ENCODE peak calls at places on chromosomes 4 and X, in eight cellular contexts. I is suprapubic skin, S is A549, R is ovary, X is HCT116, Y is prostate gland, G is NB4, F is K562. W is an unnamed sample.

GRCh38 chr4:151407466-151408379 is 1.3 kb upstream of the FHIP1A start:
- DNase-seq in I (peak), S (no peak), R (peak), X (no peak), Y (peak), G (peak), F (no peak), W (no peak)

GRCh38 chr4:101730291-101731117 is 60.0 kb upstream of the BANK1 start:
- DNase-seq in I (peak), S (peak), R (peak), X (peak), Y (peak), G (peak), F (peak), W (peak)

GRCh38 chrX:97070346-97070745 is 186.6 kb downstream of the RPA4 start:
- DNase-seq in I (no peak), S (no peak), R (no peak), X (no peak), Y (no peak), G (no peak), F (no peak), W (no peak)

GRCh38 chr4:89251396-89251795 is 56.2 kb downstream of the GPRIN3 start:
- DNase-seq in I (no peak), S (no peak), R (no peak), X (no peak), Y (no peak), G (no peak), F (no peak), W (no peak)

GRCh38 chr4:51853027-51853682 is 10.2 kb downstream of the DCUN1D4 start:
- DNase-seq in I (no peak), S (no peak), R (no peak), X (no peak), Y (no peak), G (peak), F (no peak), W (peak)

GRCh38 chr4:30770049-30770549 is 49.9 kb downstream of the PCDH7 start:
- DNase-seq in I (no peak), S (no peak), R (no peak), X (peak), Y (no peak), G (no peak), F (no peak), W (no peak)

GRCh38 chrX:151697537-151697936 is 2.3 kb downstream of the PRRG3 start:
- DNase-seq in I (no peak), S (no peak), R (no peak), X (no peak), Y (no peak), G (no peak), F (no peak), W (no peak)

GRCh38 chr4:93659629-93660028 is 168.9 kb upstream of the ATOH1 start:
- DNase-seq in I (no peak), S (no peak), R (no peak), X (no peak), Y (no peak), G (no peak), F (no peak), W (no peak)

GRCh38 chrX:149512225-149512885 is 7.2 kb upstream of the IDS start:
- DNase-seq in I (no peak), S (peak), R (no peak), X (no peak), Y (peak), G (peak), F (peak), W (peak)

GRCh38 chr4:31100551-31100950 is 380.4 kb downstream of the PCDH7 start:
- DNase-seq in I (no peak), S (no peak), R (no peak), X (no peak), Y (no peak), G (no peak), F (no peak), W (no peak)

GRCh38 chr4:165359501-165359900 is 19.3 kb upstream of the CPE start:
- DNase-seq in I (no peak), S (no peak), R (no peak), X (no peak), Y (no peak), G (peak), F (no peak), W (no peak)

GRCh38 chr4:4864443-4864939 is 5.0 kb downstream of the MSX1 start:
- DNase-seq in I (no peak), S (no peak), R (no peak), X (no peak), Y (no peak), G (no peak), F (no peak), W (no peak)

GRCh38 chr4:182655321-182655720 is 261.9 kb downstream of the DCTD start:
- DNase-seq in I (no peak), S (no peak), R (no peak), X (no peak), Y (no peak), G (no peak), F (no peak), W (no peak)

GRCh38 chrX:130114141-130114561 is 3.9 kb upstream of the ELF4 start:
- DNase-seq in I (no peak), S (no peak), R (no peak), X (no peak), Y (no peak), G (no peak), F (peak), W (no peak)

GRCh38 chr4:81648576-81649272 is 177.0 kb upstream of the RASGEF1B start:
- DNase-seq in I (no peak), S (no peak), R (no peak), X (no peak), Y (no peak), G (no peak), F (no peak), W (no peak)

GRCh38 chr4:119233750-119234149 is 21.2 kb downstream of the USP53 start:
- DNase-seq in I (no peak), S (no peak), R (no peak), X (no peak), Y (no peak), G (peak), F (no peak), W (no peak)

GRCh38 chrX:123088930-123089329 is 95.1 kb upstream of the GRIA3 start:
- DNase-seq in I (no peak), S (no peak), R (no peak), X (no peak), Y (no peak), G (no peak), F (no peak), W (no peak)

GRCh38 chr4:1767770-1768366 is 25.2 kb upstream of the FGFR3 start:
- DNase-seq in I (no peak), S (peak), R (no peak), X (no peak), Y (no peak), G (peak), F (peak), W (peak)

GRCh38 chr4:126850286-126850685 is 782.5 kb upstream of the INTU start:
- DNase-seq in I (no peak), S (peak), R (no peak), X (peak), Y (no peak), G (peak), F (peak), W (no peak)

GRCh38 chr4:76673361-76673760 is 224.6 kb downstream of the SOWAHB start:
- DNase-seq in I (no peak), S (no peak), R (no peak), X (no peak), Y (no peak), G (no peak), F (no peak), W (no peak)

GRCh38 chr4:43990968-43991367 is 457.6 kb downstream of the KCTD8 start:
- DNase-seq in I (no peak), S (no peak), R (no peak), X (no peak), Y (no peak), G (no peak), F (no peak), W (no peak)

GRCh38 chr4:76705497-76705896 is 192.4 kb downstream of the SOWAHB start:
- DNase-seq in I (no peak), S (no peak), R (no peak), X (no peak), Y (no peak), G (no peak), F (no peak), W (no peak)

GRCh38 chr4:128782076-128782715 is 27.3 kb upstream of the JADE1 start:
- DNase-seq in I (no peak), S (no peak), R (no peak), X (peak), Y (no peak), G (peak), F (peak), W (peak)

GRCh38 chrX:101348452-101349222 is at the start of gene TIMM8A:
- DNase-seq in I (peak), S (peak), R (peak), X (peak), Y (peak), G (peak), F (peak), W (peak)
- TF ChIP-seq POLR2A in I (no peak), S (peak), R (no peak), X (no peak), Y (peak), G (peak), F (peak), W (peak)

GRCh38 chr4:152679414-152680281 is at the start of gene TMEM154:
- DNase-seq in I (peak), S (no peak), R (peak), X (no peak), Y (peak), G (peak), F (no peak), W (peak)
- TF ChIP-seq POLR2A in I (no peak), S (no peak), R (no peak), X (no peak), Y (peak), G (peak), F (no peak), W (no peak)

GRCh38 chrX:153937056-153937455 is 2.2 kb upstream of the NAA10 start:
- DNase-seq in I (no peak), S (no peak), R (no peak), X (no peak), Y (no peak), G (no peak), F (no peak), W (no peak)

GRCh38 chrX:153932220-153932915 is 2.5 kb downstream of the NAA10 start:
- DNase-seq in I (no peak), S (no peak), R (no peak), X (no peak), Y (no peak), G (no peak), F (no peak), W (no peak)

GRCh38 chrX:153935326-153935851 is 552 bp upstream of the NAA10 start:
- DNase-seq in I (no peak), S (no peak), R (no peak), X (no peak), Y (no peak), G (no peak), F (no peak), W (peak)

GRCh38 chrX:153933751-153934472 is 925 bp downstream of the NAA10 start:
- DNase-seq in I (no peak), S (no peak), R (no peak), X (no peak), Y (no peak), G (peak), F (no peak), W (no peak)

DNA sequence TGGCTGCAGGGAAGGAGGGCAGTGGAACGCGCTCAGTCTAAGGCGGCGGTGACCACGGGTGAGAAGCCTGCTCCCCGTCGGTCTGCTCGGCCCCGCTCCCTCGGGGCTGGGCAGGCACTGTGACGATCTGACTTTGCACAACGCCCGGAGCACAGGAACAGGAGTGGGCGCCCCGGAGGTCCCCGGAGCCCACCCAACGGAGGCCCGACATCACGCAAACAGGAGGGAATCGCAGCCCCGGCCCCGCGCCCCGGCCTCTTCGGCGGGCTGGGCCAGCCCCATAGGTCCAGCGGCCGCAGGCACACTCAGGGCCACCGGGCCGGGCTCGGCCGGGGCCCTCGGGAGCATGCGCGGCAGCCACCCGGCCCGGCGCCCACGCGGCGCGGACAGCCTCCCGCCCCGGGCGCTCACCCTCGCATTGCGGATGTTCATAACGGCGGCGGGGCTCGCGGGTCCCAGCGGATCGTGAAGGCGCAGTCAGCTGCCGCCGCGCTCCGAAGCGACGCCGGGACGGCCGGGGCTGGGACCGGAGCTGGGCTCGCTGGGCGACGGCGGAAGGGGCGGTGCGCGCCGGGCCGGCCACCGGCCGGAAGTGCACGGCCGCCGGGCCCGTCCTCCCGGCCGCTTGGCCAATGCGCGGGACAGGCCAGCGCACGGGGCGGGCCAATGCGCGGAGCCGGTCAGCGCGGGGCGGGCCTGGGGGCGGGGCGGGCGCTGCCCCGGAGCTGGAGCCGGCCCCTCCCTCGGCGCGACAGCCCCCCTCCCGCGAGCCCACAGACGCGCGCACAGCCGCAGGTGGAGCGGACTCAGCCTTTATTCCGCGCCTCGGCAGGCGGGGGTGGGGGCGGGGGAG is at the start of gene NAA10:
- DNase-seq in I (no peak), S (peak), R (peak), X (no peak), Y (peak), G (peak), F (peak), W (peak)
- TF ChIP-seq POLR2A in I (no peak), S (peak), R (no peak), X (no peak), Y (no peak), G (peak), F (no peak), W (peak)

DNA sequence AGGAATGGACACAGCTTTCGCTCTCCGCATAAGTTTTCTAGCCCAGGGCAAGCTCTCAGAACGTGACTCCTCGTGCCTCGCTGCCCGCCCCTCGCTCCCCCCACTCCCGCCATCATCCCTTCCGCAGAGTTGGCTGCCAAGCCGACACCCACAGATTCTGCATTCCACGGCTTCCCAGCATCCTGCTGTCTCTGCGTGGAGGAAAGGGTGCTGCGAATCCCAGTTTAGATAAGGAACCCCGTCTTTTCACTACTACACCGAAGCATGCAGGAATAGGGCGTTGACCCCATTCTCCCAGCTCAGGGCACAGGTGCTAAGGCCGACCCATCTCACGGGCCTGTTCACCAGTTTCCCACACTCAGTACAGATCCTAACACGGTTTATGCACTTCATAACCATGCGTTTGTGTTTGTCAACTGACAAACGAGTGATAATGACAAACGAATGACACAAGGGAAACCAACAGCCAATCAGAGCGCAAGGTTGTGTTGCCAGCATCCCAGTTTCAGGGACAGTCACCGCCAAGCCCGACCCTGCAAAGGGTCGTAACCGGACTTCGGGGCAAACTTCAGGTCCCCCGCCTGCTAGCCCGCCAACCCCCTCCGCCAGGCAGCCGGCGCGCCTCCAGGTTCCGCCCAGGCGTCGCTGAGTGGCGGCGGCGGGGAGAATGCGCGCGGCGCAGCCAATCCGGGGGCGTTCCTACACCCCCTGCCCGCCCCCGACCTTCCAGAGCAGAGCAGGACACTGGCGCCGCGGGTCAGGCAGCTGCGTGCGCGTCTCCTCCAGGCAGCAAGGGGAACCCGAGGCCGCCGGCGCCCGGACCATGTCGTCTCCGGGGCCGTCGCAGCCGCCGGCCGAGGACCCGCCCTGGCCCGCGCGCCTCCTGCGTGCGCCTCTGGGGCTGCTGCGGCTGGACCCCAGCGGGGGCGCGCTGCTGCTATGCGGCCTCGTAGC is at the start of gene CYP2U1:
- DNase-seq in I (peak), S (peak), R (peak), X (peak), Y (peak), G (no peak), F (peak), W (peak)
- TF ChIP-seq POLR2A in I (no peak), S (peak), R (peak), X (peak), Y (peak), G (no peak), F (no peak), W (no peak)

GRCh38 chr4:10023806-10024205 is 2.5 kb upstream of the SLC2A9 start:
- DNase-seq in I (peak), S (no peak), R (no peak), X (no peak), Y (no peak), G (no peak), F (no peak), W (no peak)

GRCh38 chr4:10024303-10024702 is 3.0 kb upstream of the SLC2A9 start:
- DNase-seq in I (peak), S (no peak), R (no peak), X (no peak), Y (no peak), G (no peak), F (no peak), W (no peak)

GRCh38 chr4:10026485-10026884 is 5.2 kb upstream of the SLC2A9 start:
- DNase-seq in I (no peak), S (no peak), R (no peak), X (no peak), Y (no peak), G (no peak), F (no peak), W (no peak)

GRCh38 chr4:10023050-10023419 is 1.7 kb upstream of the SLC2A9 start:
- DNase-seq in I (peak), S (no peak), R (no peak), X (no peak), Y (no peak), G (peak), F (no peak), W (no peak)

GRCh38 chr4:10025230-10025806 is 4.0 kb upstream of the SLC2A9 start:
- DNase-seq in I (no peak), S (no peak), R (no peak), X (no peak), Y (no peak), G (no peak), F (no peak), W (no peak)
- TF ChIP-seq POLR2A in I (no peak), S (no peak), R (no peak), X (no peak), Y (no peak), G (no peak), F (no peak), W (no peak)